ENCODE peak calls at places on chromosome 10, in eight cellular contexts. Q, R, Y, X, W, D, Z and E are unnamed samples. For H3K27me3 and H3K36me3, the result is how much of the 10 kb centered on the place peaks cover.

GRCh38 chr10:99667108-99667751 is 7.9 kb downstream of the ENTPD7 start:
- DNase-seq in Q (no peak), R (peak), Y (no peak), X (no peak), W (no peak), D (peak), Z (peak), E (peak)

GRCh38 chr10:52353210-52353609 is 39.1 kb downstream of the DKK1 start:
- DNase-seq in Q (no peak), R (no peak), Y (no peak), X (no peak), W (no peak), D (no peak), Z (peak), E (no peak)

GRCh38 chr10:71675295-71675970 is 44.1 kb downstream of the C10orf105 start:
- DNase-seq in Q (no peak), R (no peak), Y (no peak), X (no peak), W (no peak), D (no peak), Z (no peak), E (no peak)

GRCh38 chr10:59006511-59007306 is 169.7 kb upstream of the PHYHIPL start:
- DNase-seq in Q (no peak), R (no peak), Y (no peak), X (peak), W (no peak), D (peak), Z (peak), E (peak)

GRCh38 chr10:125605167-125605566 is 77.8 kb downstream of the TEX36 start:
- DNase-seq in Q (no peak), R (peak), Y (no peak), X (no peak), W (no peak), D (peak), Z (no peak), E (no peak)

GRCh38 chr10:48649349-48649944 is 35.2 kb upstream of the WDFY4 start:
- DNase-seq in Q (no peak), R (no peak), Y (no peak), X (no peak), W (no peak), D (no peak), Z (no peak), E (no peak)

GRCh38 chr10:7915923-7916322 is 97.6 kb downstream of the TAF3 start:
- DNase-seq in Q (no peak), R (no peak), Y (peak), X (no peak), W (no peak), D (peak), Z (peak), E (no peak)

GRCh38 chr10:21031232-21031790 is 134.2 kb upstream of the NEBL start:
- DNase-seq in Q (no peak), R (no peak), Y (no peak), X (no peak), W (no peak), D (no peak), Z (no peak), E (no peak)

GRCh38 chr10:75037171-75038153 is 74.0 kb upstream of the SAMD8 start:
- DNase-seq in Q (no peak), R (no peak), Y (no peak), X (no peak), W (no peak), D (no peak), Z (no peak), E (no peak)

GRCh38 chr10:107576746-107577145 is 412.2 kb upstream of the SORCS1 start:
- DNase-seq in Q (no peak), R (no peak), Y (no peak), X (no peak), W (no peak), D (no peak), Z (peak), E (no peak)

GRCh38 chr10:45452743-45453452 is 78.9 kb downstream of the ALOX5 start:
- DNase-seq in Q (no peak), R (no peak), Y (no peak), X (no peak), W (no peak), D (no peak), Z (no peak), E (no peak)

GRCh38 chr10:103858360-103858759 is 3.0 kb upstream of the SH3PXD2A start:
- DNase-seq in Q (no peak), R (no peak), Y (no peak), X (no peak), W (no peak), D (no peak), Z (no peak), E (no peak)

GRCh38 chr10:63464402-63465292 is 1.1 kb downstream of the JMJD1C start:
- DNase-seq in Q (no peak), R (peak), Y (no peak), X (no peak), W (no peak), D (peak), Z (peak), E (no peak)

GRCh38 chr10:123743441-123744225 is 77.5 kb downstream of the GPR26 start:
- DNase-seq in Q (no peak), R (no peak), Y (peak), X (no peak), W (no peak), D (peak), Z (peak), E (no peak)

GRCh38 chr10:52668024-52668423 is 104.6 kb downstream of the MBL2 start:
- DNase-seq in Q (no peak), R (no peak), Y (peak), X (no peak), W (no peak), D (peak), Z (peak), E (no peak)

GRCh38 chr10:108050626-108051025 is 886.1 kb upstream of the SORCS1 start:
- DNase-seq in Q (no peak), R (no peak), Y (no peak), X (no peak), W (no peak), D (no peak), Z (no peak), E (no peak)

GRCh38 chr10:77576633-77577032 is 61.0 kb downstream of the KCNMA1 start:
- DNase-seq in Q (no peak), R (no peak), Y (no peak), X (no peak), W (no peak), D (no peak), Z (no peak), E (no peak)

DNA sequence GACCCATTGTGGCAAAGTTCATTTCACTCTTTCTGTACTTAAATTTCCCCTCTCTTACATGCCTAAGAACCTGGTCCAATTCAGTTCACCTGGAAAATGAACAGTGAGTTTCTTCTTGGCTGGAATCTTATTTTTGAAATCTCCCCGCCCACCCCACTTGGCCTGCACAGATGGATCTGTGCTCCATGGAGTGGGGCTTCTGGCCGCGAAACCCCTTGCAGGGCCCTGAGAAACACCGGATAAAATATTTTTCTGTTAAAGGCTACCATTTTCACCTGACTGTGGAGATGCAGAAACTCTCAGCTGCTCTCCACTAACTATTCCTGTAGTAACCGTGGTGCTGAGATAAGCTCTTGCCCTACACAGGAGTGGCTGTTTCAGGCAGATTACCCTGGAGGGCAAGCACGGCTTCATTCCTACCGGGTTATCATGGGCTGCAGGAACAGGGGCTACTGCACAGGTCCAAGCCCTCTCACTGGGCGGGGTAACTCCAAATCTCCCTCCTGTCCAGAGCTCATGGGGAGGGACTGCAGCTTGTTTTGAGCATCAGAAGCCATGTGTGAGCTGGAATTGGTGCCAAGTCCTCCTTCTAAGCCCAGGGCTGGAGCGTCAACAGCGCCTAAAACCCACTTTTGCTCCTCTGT is 118.9 kb downstream of the PRPF18 start:
- DNase-seq in Q (no peak), R (peak), Y (no peak), X (no peak), W (no peak), D (no peak), Z (no peak), E (no peak)
- H3K4me3 ChIP-seq in Q (no peak), R (peak), Y (no peak), X (no peak), W (no peak), D (no peak), Z (no peak), E (peak)

DNA sequence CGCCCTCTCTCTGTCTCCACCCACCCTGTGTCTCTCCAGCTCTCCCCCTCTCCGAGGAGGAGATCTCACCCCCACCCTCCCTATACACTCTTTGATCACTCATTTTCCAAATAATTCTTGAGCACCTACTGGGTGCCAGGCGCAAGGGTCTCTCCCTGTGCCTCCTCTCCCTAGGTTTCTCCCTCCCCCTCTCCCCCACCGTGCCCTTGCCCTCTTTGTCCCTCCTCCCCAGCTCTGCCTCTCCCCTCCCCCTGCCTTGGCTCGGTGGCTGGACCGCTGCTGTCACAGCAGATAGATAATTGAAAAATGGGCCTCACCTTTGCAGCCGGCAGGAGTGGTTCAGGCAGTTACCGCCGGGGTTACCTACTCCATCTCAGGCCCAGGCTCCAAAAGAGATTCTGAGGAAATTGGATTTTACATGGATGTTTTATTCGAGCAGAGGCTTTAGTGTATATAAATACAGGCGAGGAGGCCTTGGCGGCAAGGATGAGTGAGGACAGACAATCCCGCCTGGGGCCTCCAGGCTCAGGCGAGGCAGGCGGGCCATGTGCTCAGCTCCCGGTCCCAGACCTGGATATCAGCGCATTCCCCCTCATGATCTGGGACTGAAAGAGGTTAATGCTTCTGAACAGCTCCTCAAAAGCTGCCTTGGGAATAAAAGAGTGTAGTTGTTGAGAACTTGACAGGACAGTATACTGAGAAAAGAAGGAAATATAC is 60.8 kb upstream of the BTRC start:
- DNase-seq in Q (no peak), R (no peak), Y (no peak), X (no peak), W (no peak), D (no peak), Z (no peak), E (no peak)
- H3K27me3 ChIP-seq in Q (under half), R (under half), Y (under half), X (under half), W (under half), D (half or more), Z (under half), E (half or more)

GRCh38 chr10:133282846-133283390 is 6.2 kb upstream of the ADAM8 start:
- DNase-seq in Q (no peak), R (no peak), Y (no peak), X (no peak), W (no peak), D (no peak), Z (no peak), E (no peak)
- H3K36me3 ChIP-seq in Q (half or more), R (half or more), Y (half or more), X (half or more), W (under half), D (half or more), Z (under half), E (under half)

GRCh38 chr10:114684822-114685209 is 26.7 kb upstream of the ABLIM1 start:
- DNase-seq in Q (no peak), R (no peak), Y (peak), X (no peak), W (no peak), D (peak), Z (peak), E (peak)
- H3K4me3 ChIP-seq in Q (no peak), R (no peak), Y (no peak), X (no peak), W (peak), D (peak), Z (peak), E (no peak)